ENCODE peak calls at places on chromosome 16, in five cellular contexts. I is mammary epithelial cell, L is heart right ventricle, N is GM12865, H is uterus. D is an unnamed sample.

GRCh38 chr16:15961060-15961511 is 11.7 kb downstream of the ABCC1 start:
- DNase-seq in I (no peak), L (no peak), N (peak; percentile 94), H (no peak), D (no peak)

GRCh38 chr16:56849690-56850680 is 15.0 kb upstream of the SLC12A3 start:
- DNase-seq in I (no peak), L (no peak), N (no peak), H (no peak), D (no peak)

GRCh38 chr16:57343131-57343731 is 15.4 kb upstream of the CCL22 start:
- DNase-seq in I (no peak), L (no peak), N (peak; percentile 49), H (no peak), D (no peak)

GRCh38 chr16:22326771-22327445 is 29.7 kb downstream of the POLR3E start:
- DNase-seq in I (no peak), L (no peak), N (no peak), H (no peak), D (no peak)

GRCh38 chr16:89574681-89575246 is 794 bp upstream of the CPNE7 start:
- DNase-seq in I (peak; percentile 41), L (no peak), N (peak; percentile 73), H (no peak), D (peak; percentile 73)

GRCh38 chr16:28475221-28475620 is 3.1 kb upstream of the NPIPB7 start:
- DNase-seq in I (no peak), L (no peak), N (no peak), H (no peak), D (no peak)

GRCh38 chr16:19898924-19899604 is 14.4 kb upstream of the GPRC5B start:
- DNase-seq in I (peak; percentile 46), L (peak; percentile 44), N (peak; percentile 63), H (peak; percentile 60), D (peak; percentile 73)

GRCh38 chr16:3054965-3055733 is 8.8 kb downstream of the MMP25 start:
- DNase-seq in I (no peak), L (no peak), N (peak; percentile 41), H (no peak), D (no peak)

GRCh38 chr16:88871730-88872416 is 5.4 kb upstream of the PABPN1L start:
- DNase-seq in I (no peak), L (no peak), N (no peak), H (no peak), D (no peak)

GRCh38 chr16:88298882-88299745 is 83.6 kb upstream of the ZNF469 start:
- DNase-seq in I (peak; percentile 70), L (no peak), N (no peak), H (no peak), D (no peak)

GRCh38 chr16:57184890-57185445 is 871 bp downstream of the PSME3IP1 start:
- DNase-seq in I (peak; percentile 5), L (no peak), N (peak; percentile 11), H (no peak), D (no peak)

GRCh38 chr16:89821438-89822187 is 5.2 kb upstream of the FANCA start:
- DNase-seq in I (no peak), L (no peak), N (no peak), H (no peak), D (no peak)

GRCh38 chr16:25109643-25110042 is 1.9 kb upstream of the LCMT1 start:
- DNase-seq in I (peak; percentile 90), L (peak; percentile 72), N (no peak), H (peak; percentile 60), D (peak; percentile 93)

GRCh38 chr16:68113059-68113757 is 28.0 kb downstream of the NFATC3 start:
- DNase-seq in I (no peak), L (no peak), N (no peak), H (no peak), D (no peak)

GRCh38 chr16:2598723-2599122 is 60.9 kb downstream of the PDPK1 start:
- DNase-seq in I (no peak), L (no peak), N (no peak), H (no peak), D (no peak)

GRCh38 chr16:56667581-56668571 is at the start of gene MT1G:
- DNase-seq in I (no peak), L (peak; percentile 37), N (no peak), H (no peak), D (no peak)

GRCh38 chr16:72025404-72026114 is 17.0 kb downstream of the DHODH start:
- DNase-seq in I (no peak), L (no peak), N (no peak), H (no peak), D (no peak)

GRCh38 chr16:86926146-86926545 is 347.8 kb downstream of the FOXL1 start:
- DNase-seq in I (no peak), L (no peak), N (no peak), H (no peak), D (no peak)

GRCh38 chr16:16033208-16033717 is 83.8 kb downstream of the ABCC1 start:
- DNase-seq in I (no peak), L (no peak), N (peak; percentile 49), H (no peak), D (no peak)

GRCh38 chr16:53821957-53822625 is 118.1 kb downstream of the FTO start:
- DNase-seq in I (peak; percentile 61), L (no peak), N (no peak), H (no peak), D (peak; percentile 68)

GRCh38 chr16:18979936-18980335 is 3.8 kb upstream of the TMC7 start:
- DNase-seq in I (no peak), L (no peak), N (no peak), H (no peak), D (no peak)

GRCh38 chr16:57128787-57129389 is 36.5 kb downstream of the CPNE2 start:
- DNase-seq in I (no peak), L (no peak), N (peak; percentile 63), H (no peak), D (no peak)

GRCh38 chr16:80671281-80671849 is 130.6 kb downstream of the DYNLRB2 start:
- DNase-seq in I (no peak), L (no peak), N (peak; percentile 57), H (no peak), D (no peak)

GRCh38 chr16:27470567-27471431 is 68.8 kb downstream of the IL21R start:
- DNase-seq in I (no peak), L (no peak), N (no peak), H (peak; percentile 42), D (peak; percentile 8)

GRCh38 chr16:17358846-17359245 is 111.9 kb downstream of the XYLT1 start:
- DNase-seq in I (no peak), L (no peak), N (no peak), H (no peak), D (no peak)

GRCh38 chr16:77437859-77438258 is 3.0 kb upstream of the ADAMTS18 start:
- DNase-seq in I (no peak), L (no peak), N (no peak), H (no peak), D (peak; percentile 22)
- TF ChIP-seq CTCF in I (no peak), L (peak; percentile 33), N (no peak), H (peak; percentile 8), D (peak; percentile 10)

GRCh38 chr16:65524997-65525396 is 403.1 kb upstream of the CDH11 start:
- DNase-seq in I (no peak), L (no peak), N (no peak), H (no peak), D (no peak)
- TF ChIP-seq CTCF in I (no peak), L (no peak), N (no peak), H (no peak), D (no peak)

DNA sequence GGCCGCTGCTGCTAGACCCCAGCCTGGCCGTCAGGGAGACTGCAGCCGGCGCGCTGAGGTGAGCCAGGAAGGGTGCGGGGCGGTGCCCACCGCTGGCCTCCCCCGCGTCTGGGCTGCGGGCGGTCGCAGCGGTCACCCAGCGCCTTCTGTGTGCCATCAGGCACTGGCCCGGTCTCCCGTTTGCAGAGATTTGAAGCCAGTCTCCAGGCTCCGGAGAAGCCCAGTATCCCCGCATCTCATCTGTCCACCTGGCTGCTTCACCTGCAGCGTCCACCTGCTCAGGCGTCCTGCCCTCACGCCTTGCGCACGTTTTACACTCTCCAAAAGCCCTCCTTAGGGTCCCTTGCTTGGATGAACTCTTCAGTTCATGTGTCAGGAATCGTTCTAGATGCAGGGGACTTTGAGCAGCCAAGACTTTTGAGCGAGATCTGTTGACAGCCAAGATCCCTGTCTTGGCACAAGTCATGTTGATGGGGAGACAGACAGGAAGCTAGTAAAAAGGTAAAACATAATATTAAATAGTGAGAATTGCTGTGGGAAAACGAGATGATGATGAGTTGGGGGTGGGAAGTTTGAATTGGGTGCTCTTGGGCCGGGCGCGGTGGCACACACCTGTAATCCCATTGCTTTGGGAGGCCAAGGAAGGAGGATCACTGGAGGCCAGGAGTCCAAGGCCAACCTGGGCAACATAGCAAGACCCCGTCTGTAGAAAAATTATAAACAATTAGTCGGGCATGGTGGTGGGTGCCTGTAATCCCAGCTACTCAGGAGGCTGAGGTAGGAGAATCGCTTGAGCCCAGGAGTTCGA is 916 bp downstream of the HEATR3 start:
- DNase-seq in I (no peak), L (no peak), N (no peak), H (no peak), D (no peak)
- TF ChIP-seq CTCF in I (no peak), L (no peak), N (no peak), H (no peak), D (no peak)

GRCh38 chr16:74029122-74029805 is 267.4 kb upstream of the PSMD7 start:
- DNase-seq in I (no peak), L (no peak), N (no peak), H (no peak), D (no peak)

GRCh38 chr16:74031551-74031950 is 265.1 kb upstream of the PSMD7 start:
- DNase-seq in I (no peak), L (no peak), N (no peak), H (no peak), D (no peak)

GRCh38 chr16:74030000-74030399 is 266.6 kb upstream of the PSMD7 start:
- DNase-seq in I (no peak), L (no peak), N (no peak), H (no peak), D (no peak)

GRCh38 chr16:74035816-74036215 is 260.8 kb upstream of the PSMD7 start:
- DNase-seq in I (no peak), L (no peak), N (peak; percentile 11), H (no peak), D (peak; percentile 16)

GRCh38 chr16:74034862-74035261 is 261.8 kb upstream of the PSMD7 start:
- DNase-seq in I (peak; percentile 6), L (no peak), N (peak; percentile 10), H (no peak), D (peak; percentile 39)
- TF ChIP-seq CTCF in I (peak; percentile 44), L (no peak), N (peak; percentile 17), H (peak; percentile 24), D (peak; percentile 38)